ENCODE peak calls at places on chromosomes 7 and 10, in five cellular contexts. Y is GM12865; C is GM06990; Z is activated T-helper 1 cell treated with anti-CD3 and anti-CD28 coated beads, Interleukin-12 subunit alpha, Interleukin-12 subunit beta, Interleukin-2, Interleukin-4 antibody, amounts not matched to agents 30 ng/mL and 10 ng/mL and 1 ng/mL, durations not matched to agents 14 hours and 24 hours and 36 hours; S is stimulated activated CD4-positive, alpha-beta T cell treated with anti-CD3 and anti-CD28 coated beads, Interleukin-12 subunit alpha, Interleukin-12 subunit beta, amount 100 ng/mL, for 24 hours. K is an unnamed sample.

GRCh38 chr10:71184402-71184801 is 28.0 kb upstream of the UNC5B start:
- DNase-seq in Y (no peak), Z (no peak), S (no peak), C (no peak), K (no peak)

GRCh38 chr10:63224241-63224640 is 91.1 kb downstream of the NRBF2 start:
- DNase-seq in Y (no peak), S (no peak), C (no peak), Z (no peak), K (no peak)

GRCh38 chr7:116271980-116272886 is 61.9 kb downstream of the TES start:
- DNase-seq in S (no peak), Z (no peak), Y (peak), C (no peak), K (no peak)

GRCh38 chr10:3865565-3865964 is 80.6 kb upstream of the KLF6 start:
- DNase-seq in Y (peak), Z (no peak), S (no peak), C (peak), K (no peak)

GRCh38 chr10:110399163-110400094 is 94.7 kb upstream of the SMNDC1 start:
- DNase-seq in C (no peak), S (no peak), Y (no peak), Z (no peak), K (no peak)

GRCh38 chr10:114291516-114291915 is 52.5 kb downstream of the VWA2 start:
- DNase-seq in Y (no peak), C (no peak), Z (no peak), S (no peak), K (no peak)

GRCh38 chr10:17784701-17785100 is 24.4 kb upstream of the MRC1 start:
- DNase-seq in C (no peak), Z (no peak), Y (no peak), S (no peak), K (no peak)

GRCh38 chr10:98242823-98243222 is 25.2 kb downstream of the LOXL4 start:
- DNase-seq in C (no peak), Y (no peak), S (no peak), Z (no peak), K (no peak)

GRCh38 chr7:41637051-41637450 is 65.8 kb downstream of the INHBA start:
- DNase-seq in Z (no peak), C (no peak), Y (no peak), S (no peak), K (no peak)

GRCh38 chr10:79112898-79113431 is 44.2 kb downstream of the ZMIZ1 start:
- DNase-seq in C (no peak), Y (no peak), S (no peak), Z (no peak), K (no peak)

GRCh38 chr10:88974012-88974411 is 16.6 kb upstream of the FAS start:
- DNase-seq in C (no peak), S (no peak), Z (no peak), Y (no peak), K (no peak)

GRCh38 chr7:108581655-108582491 is 12.2 kb downstream of the DNAJB9 start:
- DNase-seq in S (no peak), Y (no peak), C (no peak), Z (no peak), K (no peak)

GRCh38 chr7:7662527-7662926 is 22.0 kb downstream of the UMAD1 start:
- DNase-seq in Z (no peak), C (no peak), Y (no peak), S (no peak), K (no peak)

GRCh38 chr10:66833861-66834260 is 92.0 kb upstream of the LRRTM3 start:
- DNase-seq in S (no peak), C (no peak), Y (no peak), Z (no peak), K (no peak)

GRCh38 chr7:123537026-123537642 is 2.7 kb upstream of the IQUB start:
- DNase-seq in Z (no peak), C (no peak), Y (peak), S (no peak), K (peak)

GRCh38 chr10:48649349-48649944 is 35.2 kb upstream of the WDFY4 start:
- DNase-seq in Y (no peak), S (no peak), C (no peak), Z (no peak), K (no peak)

GRCh38 chr10:30094601-30095000 is 35.2 kb upstream of the JCAD start:
- DNase-seq in S (no peak), Z (no peak), C (no peak), Y (no peak), K (no peak)

GRCh38 chr7:56105508-56105907 is 768 bp downstream of the CHCHD2 start:
- DNase-seq in C (no peak), Y (peak), Z (no peak), S (no peak), K (peak)

GRCh38 chr7:135774284-135774683 is 25.7 kb upstream of the FAM180A start:
- DNase-seq in Z (no peak), S (no peak), C (no peak), Y (no peak), K (no peak)

GRCh38 chr7:50142421-50143113 is 49.5 kb upstream of the ZPBP start:
- DNase-seq in Y (peak), C (no peak), S (no peak), Z (no peak), K (peak)

GRCh38 chr7:55250313-55250712 is 114.8 kb upstream of the LANCL2 start:
- DNase-seq in Y (no peak), Z (no peak), C (no peak), S (no peak), K (no peak)

GRCh38 chr10:59625842-59626522 is 83.7 kb downstream of the SLC16A9 start:
- DNase-seq in C (peak), Y (peak), Z (peak), S (peak), K (peak)

GRCh38 chr10:83819609-83820008 is 319.7 kb upstream of the GHITM start:
- DNase-seq in Y (no peak), C (no peak), S (no peak), Z (no peak), K (no peak)

GRCh38 chr10:84552478-84552877 is 224.1 kb downstream of the CCSER2 start:
- DNase-seq in Z (no peak), Y (no peak), C (no peak), S (no peak), K (no peak)

GRCh38 chr10:62183857-62184805 is 84.5 kb downstream of the RTKN2 start:
- DNase-seq in Z (no peak), S (no peak), Y (no peak), C (no peak), K (no peak)

GRCh38 chr10:34262965-34263364 is 552.1 kb downstream of the PARD3 start:
- DNase-seq in Z (no peak), Y (no peak), C (no peak), S (no peak), K (no peak)

GRCh38 chr10:75334720-75335119 is 66.8 kb downstream of the ZNF503 start:
- DNase-seq in S (no peak), Y (no peak), Z (no peak), C (no peak), K (no peak)

GRCh38 chr7:155962191-155962967 is 150.1 kb upstream of the SHH start:
- DNase-seq in Y (peak), C (no peak), Z (peak), S (peak), K (no peak)

GRCh38 chr10:75868601-75869000 is 437.2 kb downstream of the LRMDA start:
- DNase-seq in Y (no peak), S (no peak), Z (no peak), C (no peak), K (no peak)

GRCh38 chr7:77202544-77202976 is 2.9 kb upstream of the FGL2 start:
- DNase-seq in C (peak), Y (peak), Z (no peak), S (no peak), K (peak)

GRCh38 chr7:117202511-117202910 is 120.3 kb downstream of the WNT2 start:
- DNase-seq in S (no peak), Z (no peak), Y (no peak), C (no peak), K (no peak)

GRCh38 chr7:44282601-44283171 is 42.7 kb downstream of the CAMK2B start:
- DNase-seq in S (no peak), Z (no peak), Y (no peak), C (no peak), K (no peak)

GRCh38 chr7:134473861-134474291 is 15.0 kb upstream of the AKR1B1 start:
- DNase-seq in Y (no peak), S (no peak), C (no peak), Z (no peak), K (no peak)

GRCh38 chr7:159318682-159319351 is 174.2 kb upstream of the VIPR2 start:
- DNase-seq in C (no peak), Y (no peak), Z (no peak), S (no peak), K (no peak)

GRCh38 chr10:102811346-102811745 is 25.9 kb downstream of the CYP17A1 start:
- DNase-seq in C (no peak), S (no peak), Z (no peak), Y (no peak), K (no peak)

GRCh38 chr10:47134166-47134565 is 165.8 kb upstream of the GDF10 start:
- DNase-seq in Y (no peak), S (no peak), C (no peak), Z (no peak), K (no peak)

GRCh38 chr10:6927001-6927400 is 346.9 kb upstream of the PRKCQ start:
- DNase-seq in Z (no peak), C (no peak), Y (peak), S (no peak), K (peak)

GRCh38 chr10:36725581-36726520 is 399.5 kb upstream of the ANKRD30A start:
- DNase-seq in Z (no peak), C (no peak), S (no peak), Y (no peak), K (peak)

K was measured in MM.1S.